ENCODE peak calls at places on chromosomes 2 and 18, in nine cellular contexts. One of them, this sample, is unnamed.

GRCh38 chr18:49638891-49639557 is 77.2 kb downstream of the LIPG start:
- DNase-seq in GM03348: no peak
- DNase-seq in epithelial cell of esophagus: no peak
- DNase-seq in fibroblast of the conjunctiva: no peak
- DNase-seq in neural crest cell: no peak
- DNase-seq in BE2C: no peak
- DNase-seq in A549: no peak
- DNase-seq in Caki2: no peak
- DNase-seq in MCF 10A: no peak
- DNase-seq in this sample: no peak

GRCh38 chr2:113157108-113157896 is 16.5 kb upstream of the PSD4 start:
- DNase-seq in GM03348: peak
- DNase-seq in MCF 10A: peak
- DNase-seq in BE2C: no peak
- DNase-seq in epithelial cell of esophagus: peak
- DNase-seq in fibroblast of the conjunctiva: no peak
- DNase-seq in Caki2: peak
- DNase-seq in A549: no peak
- DNase-seq in neural crest cell: peak
- DNase-seq in this sample: no peak

GRCh38 chr2:647003-647560 is 30.1 kb downstream of the TMEM18 start:
- DNase-seq in fibroblast of the conjunctiva: no peak
- DNase-seq in MCF 10A: no peak
- DNase-seq in BE2C: no peak
- DNase-seq in A549: no peak
- DNase-seq in epithelial cell of esophagus: no peak
- DNase-seq in GM03348: no peak
- DNase-seq in neural crest cell: no peak
- DNase-seq in Caki2: no peak
- DNase-seq in this sample: no peak

GRCh38 chr2:229071292-229071976 is 199.7 kb downstream of the PID1 start:
- DNase-seq in MCF 10A: no peak
- DNase-seq in neural crest cell: no peak
- DNase-seq in A549: no peak
- DNase-seq in fibroblast of the conjunctiva: no peak
- DNase-seq in epithelial cell of esophagus: no peak
- DNase-seq in Caki2: no peak
- DNase-seq in BE2C: no peak
- DNase-seq in GM03348: peak
- DNase-seq in this sample: no peak

GRCh38 chr2:133458280-133458679 is 110.0 kb downstream of the NCKAP5 start:
- DNase-seq in BE2C: no peak
- DNase-seq in epithelial cell of esophagus: peak
- DNase-seq in MCF 10A: peak
- DNase-seq in Caki2: no peak
- DNase-seq in neural crest cell: no peak
- DNase-seq in A549: no peak
- DNase-seq in fibroblast of the conjunctiva: no peak
- DNase-seq in GM03348: no peak
- DNase-seq in this sample: no peak

GRCh38 chr18:48657446-48658120 is 118.8 kb downstream of the CTIF start:
- DNase-seq in GM03348: no peak
- DNase-seq in fibroblast of the conjunctiva: peak
- DNase-seq in MCF 10A: no peak
- DNase-seq in epithelial cell of esophagus: no peak
- DNase-seq in BE2C: no peak
- DNase-seq in neural crest cell: no peak
- DNase-seq in Caki2: no peak
- DNase-seq in A549: no peak
- DNase-seq in this sample: no peak

GRCh38 chr2:100819365-100820345 is at the start of gene NPAS2:
- DNase-seq in neural crest cell: peak
- DNase-seq in epithelial cell of esophagus: peak
- DNase-seq in A549: peak
- DNase-seq in MCF 10A: peak
- DNase-seq in fibroblast of the conjunctiva: peak
- DNase-seq in Caki2: peak
- DNase-seq in BE2C: no peak
- DNase-seq in GM03348: peak
- DNase-seq in this sample: no peak

GRCh38 chr2:161138429-161138828 is 21.8 kb upstream of the TANK start:
- DNase-seq in BE2C: no peak
- DNase-seq in Caki2: peak
- DNase-seq in GM03348: no peak
- DNase-seq in A549: no peak
- DNase-seq in fibroblast of the conjunctiva: no peak
- DNase-seq in epithelial cell of esophagus: peak
- DNase-seq in neural crest cell: no peak
- DNase-seq in MCF 10A: no peak
- DNase-seq in this sample: no peak

GRCh38 chr2:80020061-80020460 is 284.5 kb downstream of the LRRTM1 start:
- DNase-seq in A549: no peak
- DNase-seq in fibroblast of the conjunctiva: no peak
- DNase-seq in epithelial cell of esophagus: no peak
- DNase-seq in MCF 10A: peak
- DNase-seq in neural crest cell: no peak
- DNase-seq in GM03348: no peak
- DNase-seq in Caki2: no peak
- DNase-seq in BE2C: no peak
- DNase-seq in this sample: no peak

GRCh38 chr2:9178905-9179571 is 27.6 kb upstream of the ASAP2 start:
- DNase-seq in MCF 10A: peak
- DNase-seq in GM03348: peak
- DNase-seq in neural crest cell: no peak
- DNase-seq in epithelial cell of esophagus: peak
- DNase-seq in fibroblast of the conjunctiva: peak
- DNase-seq in Caki2: peak
- DNase-seq in A549: peak
- DNase-seq in BE2C: no peak
- DNase-seq in this sample: peak

GRCh38 chr2:133484106-133484505 is 84.2 kb downstream of the NCKAP5 start:
- DNase-seq in GM03348: peak
- DNase-seq in fibroblast of the conjunctiva: no peak
- DNase-seq in MCF 10A: no peak
- DNase-seq in A549: no peak
- DNase-seq in Caki2: no peak
- DNase-seq in epithelial cell of esophagus: no peak
- DNase-seq in BE2C: no peak
- DNase-seq in neural crest cell: no peak
- DNase-seq in this sample: no peak

GRCh38 chr2:55861733-55862132 is 61.8 kb downstream of the EFEMP1 start:
- DNase-seq in neural crest cell: no peak
- DNase-seq in fibroblast of the conjunctiva: no peak
- DNase-seq in Caki2: no peak
- DNase-seq in GM03348: no peak
- DNase-seq in epithelial cell of esophagus: no peak
- DNase-seq in MCF 10A: peak
- DNase-seq in BE2C: no peak
- DNase-seq in A549: no peak
- DNase-seq in this sample: no peak

GRCh38 chr18:51813740-51814139 is 526.3 kb upstream of the DCC start:
- DNase-seq in fibroblast of the conjunctiva: no peak
- DNase-seq in A549: no peak
- DNase-seq in epithelial cell of esophagus: no peak
- DNase-seq in neural crest cell: no peak
- DNase-seq in Caki2: no peak
- DNase-seq in BE2C: no peak
- DNase-seq in GM03348: no peak
- DNase-seq in MCF 10A: no peak
- DNase-seq in this sample: no peak

GRCh38 chr18:72672364-72673151 is 128.4 kb upstream of the CBLN2 start:
- DNase-seq in epithelial cell of esophagus: peak
- DNase-seq in MCF 10A: peak
- DNase-seq in A549: peak
- DNase-seq in Caki2: peak
- DNase-seq in GM03348: peak
- DNase-seq in fibroblast of the conjunctiva: peak
- DNase-seq in BE2C: peak
- DNase-seq in neural crest cell: no peak
- DNase-seq in this sample: no peak

GRCh38 chr18:48605408-48605845 is 66.6 kb downstream of the CTIF start:
- DNase-seq in A549: peak
- DNase-seq in epithelial cell of esophagus: peak
- DNase-seq in Caki2: peak
- DNase-seq in neural crest cell: no peak
- DNase-seq in GM03348: no peak
- DNase-seq in fibroblast of the conjunctiva: no peak
- DNase-seq in MCF 10A: peak
- DNase-seq in BE2C: peak
- DNase-seq in this sample: no peak

GRCh38 chr2:15636972-15637785 is 45.5 kb downstream of the DDX1 start:
- DNase-seq in BE2C: peak
- DNase-seq in Caki2: peak
- DNase-seq in fibroblast of the conjunctiva: peak
- DNase-seq in MCF 10A: peak
- DNase-seq in A549: peak
- DNase-seq in epithelial cell of esophagus: peak
- DNase-seq in GM03348: peak
- DNase-seq in neural crest cell: peak
- DNase-seq in this sample: no peak

GRCh38 chr2:134177351-134177931 is 76.4 kb upstream of the MGAT5 start:
- DNase-seq in fibroblast of the conjunctiva: no peak
- DNase-seq in epithelial cell of esophagus: peak
- DNase-seq in GM03348: no peak
- DNase-seq in MCF 10A: peak
- DNase-seq in Caki2: no peak
- DNase-seq in BE2C: no peak
- DNase-seq in A549: no peak
- DNase-seq in neural crest cell: no peak
- DNase-seq in this sample: peak

GRCh38 chr2:234178309-234179030 is 128.0 kb downstream of the SPP2 start:
- DNase-seq in GM03348: no peak
- DNase-seq in fibroblast of the conjunctiva: no peak
- DNase-seq in Caki2: peak
- DNase-seq in epithelial cell of esophagus: peak
- DNase-seq in MCF 10A: peak
- DNase-seq in A549: peak
- DNase-seq in neural crest cell: no peak
- DNase-seq in BE2C: peak
- DNase-seq in this sample: no peak

GRCh38 chr2:24816404-24816803 is 23.2 kb downstream of the CENPO start:
- DNase-seq in GM03348: no peak
- DNase-seq in BE2C: no peak
- DNase-seq in fibroblast of the conjunctiva: no peak
- DNase-seq in epithelial cell of esophagus: no peak
- DNase-seq in Caki2: no peak
- DNase-seq in A549: no peak
- DNase-seq in neural crest cell: no peak
- DNase-seq in MCF 10A: no peak
- DNase-seq in this sample: no peak

GRCh38 chr2:42040643-42041277 is 7.1 kb upstream of the PKDCC start:
- DNase-seq in fibroblast of the conjunctiva: no peak
- DNase-seq in neural crest cell: no peak
- DNase-seq in MCF 10A: no peak
- DNase-seq in GM03348: no peak
- DNase-seq in A549: no peak
- DNase-seq in epithelial cell of esophagus: no peak
- DNase-seq in BE2C: no peak
- DNase-seq in Caki2: no peak
- DNase-seq in this sample: no peak

GRCh38 chr2:42147641-42148274 is 21.4 kb upstream of the EML4 start:
- DNase-seq in BE2C: peak
- DNase-seq in fibroblast of the conjunctiva: peak
- DNase-seq in Caki2: no peak
- DNase-seq in epithelial cell of esophagus: no peak
- DNase-seq in neural crest cell: no peak
- DNase-seq in MCF 10A: peak
- DNase-seq in GM03348: peak
- DNase-seq in A549: no peak
- DNase-seq in this sample: no peak

GRCh38 chr2:103527278-103527677 is 765.4 kb downstream of the TMEM182 start:
- DNase-seq in MCF 10A: no peak
- DNase-seq in BE2C: no peak
- DNase-seq in GM03348: no peak
- DNase-seq in A549: no peak
- DNase-seq in epithelial cell of esophagus: no peak
- DNase-seq in Caki2: no peak
- DNase-seq in neural crest cell: no peak
- DNase-seq in fibroblast of the conjunctiva: no peak
- DNase-seq in this sample: no peak

GRCh38 chr2:9988320-9988719 is 36.8 kb downstream of the GRHL1 start:
- DNase-seq in GM03348: no peak
- DNase-seq in BE2C: no peak
- DNase-seq in A549: no peak
- DNase-seq in neural crest cell: no peak
- DNase-seq in MCF 10A: no peak
- DNase-seq in Caki2: no peak
- DNase-seq in epithelial cell of esophagus: no peak
- DNase-seq in fibroblast of the conjunctiva: no peak
- DNase-seq in this sample: no peak

GRCh38 chr18:76821356-76821874 is 942 bp upstream of the ZNF236 start:
- DNase-seq in BE2C: no peak
- DNase-seq in neural crest cell: no peak
- DNase-seq in A549: no peak
- DNase-seq in fibroblast of the conjunctiva: no peak
- DNase-seq in Caki2: no peak
- DNase-seq in MCF 10A: no peak
- DNase-seq in epithelial cell of esophagus: no peak
- DNase-seq in GM03348: no peak
- DNase-seq in this sample: no peak

GRCh38 chr2:176642074-176642473 is 372.8 kb downstream of the MTX2 start:
- DNase-seq in epithelial cell of esophagus: peak
- DNase-seq in BE2C: no peak
- DNase-seq in Caki2: peak
- DNase-seq in A549: no peak
- DNase-seq in MCF 10A: no peak
- DNase-seq in fibroblast of the conjunctiva: no peak
- DNase-seq in neural crest cell: no peak
- DNase-seq in GM03348: peak
- DNase-seq in this sample: peak

GRCh38 chr2:205925373-205926337 is 160.3 kb downstream of the INO80D start:
- DNase-seq in fibroblast of the conjunctiva: peak
- DNase-seq in Caki2: peak
- DNase-seq in neural crest cell: peak
- DNase-seq in GM03348: peak
- DNase-seq in MCF 10A: peak
- DNase-seq in A549: peak
- DNase-seq in epithelial cell of esophagus: peak
- DNase-seq in BE2C: peak
- DNase-seq in this sample: no peak

GRCh38 chr2:14828223-14828622 is 195.7 kb downstream of the LRATD1 start:
- DNase-seq in neural crest cell: no peak
- DNase-seq in Caki2: no peak
- DNase-seq in GM03348: no peak
- DNase-seq in fibroblast of the conjunctiva: no peak
- DNase-seq in BE2C: no peak
- DNase-seq in MCF 10A: no peak
- DNase-seq in A549: no peak
- DNase-seq in epithelial cell of esophagus: no peak
- DNase-seq in this sample: no peak

GRCh38 chr2:158894078-158894477 is 74.4 kb upstream of the TANC1 start:
- DNase-seq in neural crest cell: no peak
- DNase-seq in A549: no peak
- DNase-seq in BE2C: no peak
- DNase-seq in GM03348: peak
- DNase-seq in MCF 10A: peak
- DNase-seq in fibroblast of the conjunctiva: no peak
- DNase-seq in epithelial cell of esophagus: peak
- DNase-seq in Caki2: no peak
- DNase-seq in this sample: no peak

GRCh38 chr2:200025717-200026116 is 70.3 kb downstream of the MAIP1 start:
- DNase-seq in fibroblast of the conjunctiva: no peak
- DNase-seq in neural crest cell: no peak
- DNase-seq in Caki2: no peak
- DNase-seq in BE2C: no peak
- DNase-seq in epithelial cell of esophagus: no peak
- DNase-seq in A549: no peak
- DNase-seq in MCF 10A: no peak
- DNase-seq in GM03348: no peak
- DNase-seq in this sample: no peak

GRCh38 chr18:70371908-70372307 is 83.1 kb downstream of the SOCS6 start:
- DNase-seq in epithelial cell of esophagus: no peak
- DNase-seq in A549: peak
- DNase-seq in fibroblast of the conjunctiva: no peak
- DNase-seq in MCF 10A: no peak
- DNase-seq in BE2C: no peak
- DNase-seq in GM03348: no peak
- DNase-seq in Caki2: no peak
- DNase-seq in neural crest cell: no peak
- DNase-seq in this sample: no peak

GRCh38 chr18:52237551-52237950 is 102.4 kb upstream of the DCC start:
- DNase-seq in neural crest cell: no peak
- DNase-seq in epithelial cell of esophagus: peak
- DNase-seq in A549: no peak
- DNase-seq in MCF 10A: peak
- DNase-seq in fibroblast of the conjunctiva: no peak
- DNase-seq in GM03348: peak
- DNase-seq in BE2C: no peak
- DNase-seq in Caki2: peak
- DNase-seq in this sample: peak